ENCODE peak calls at places on chromosome 2, in four cellular contexts. C, O, N and G are unnamed samples.

GRCh38 chr2:146004470-146004869 is 1484.6 kb upstream of the ZEB2 start:
- DNase-seq in N (no peak), C (peak; percentile 83), O (peak; percentile 70), G (no peak)

GRCh38 chr2:60485055-60485454 is 68.4 kb downstream of the BCL11A start:
- DNase-seq in N (no peak), C (peak; percentile 50), O (no peak), G (no peak)

GRCh38 chr2:236646871-236647270 is 77.2 kb downstream of the ACKR3 start:
- DNase-seq in O (no peak), N (no peak), C (no peak), G (no peak)

GRCh38 chr2:2743164-2743571 is 412.1 kb upstream of the MYT1L start:
- DNase-seq in N (no peak), O (peak; percentile 1), C (peak; percentile 10), G (no peak)

GRCh38 chr2:29817846-29818680 is 103.3 kb downstream of the ALK start:
- DNase-seq in O (no peak), C (no peak), N (no peak), G (no peak)

GRCh38 chr2:218448934-218449333 is 30.0 kb downstream of the VIL1 start:
- DNase-seq in O (peak; percentile 45), N (no peak), C (peak; percentile 62), G (no peak)

GRCh38 chr2:130776550-130776949 is 21.2 kb downstream of the AMER3 start:
- DNase-seq in C (no peak), N (no peak), O (no peak), G (no peak)

GRCh38 chr2:118969734-118970395 is 27.9 kb downstream of the MARCO start:
- DNase-seq in N (no peak), C (no peak), O (no peak), G (no peak)

GRCh38 chr2:130376433-130377293 is 20.8 kb downstream of the PTPN18 start:
- DNase-seq in C (no peak), N (no peak), O (no peak), G (no peak)

GRCh38 chr2:45497355-45497754 is 113.7 kb downstream of the SRBD1 start:
- DNase-seq in O (peak; percentile 43), C (peak; percentile 52), N (no peak), G (no peak)

GRCh38 chr2:226362991-226363390 is 436.6 kb downstream of the IRS1 start:
- DNase-seq in N (no peak), C (peak; percentile 75), O (peak; percentile 80), G (no peak)

GRCh38 chr2:170052151-170052550 is 125.8 kb upstream of the MYO3B start:
- DNase-seq in N (no peak), C (peak; percentile 51), O (peak; percentile 57), G (no peak)

GRCh38 chr2:26864646-26865045 is 16.7 kb downstream of the DPYSL5 start:
- DNase-seq in O (no peak), C (no peak), N (no peak), G (no peak)

GRCh38 chr2:127622561-127623387 is 23.2 kb upstream of the GPR17 start:
- DNase-seq in N (no peak), O (no peak), C (no peak), G (no peak)

GRCh38 chr2:203790134-203790533 is 77.4 kb upstream of the CTLA4 start:
- DNase-seq in C (peak; percentile 81), N (no peak), O (peak; percentile 15), G (no peak)

GRCh38 chr2:9909106-9909505 is 42.4 kb upstream of the GRHL1 start:
- DNase-seq in O (peak; percentile 61), C (peak; percentile 68), N (peak; percentile 42), G (no peak)

GRCh38 chr2:55106148-55106547 is 55.9 kb upstream of the RTN4 start:
- DNase-seq in O (peak; percentile 66), N (no peak), C (peak; percentile 55), G (no peak)

GRCh38 chr2:240784629-240785423 is 35.2 kb downstream of the KIF1A start:
- DNase-seq in N (no peak), C (no peak), O (no peak), G (no peak)

GRCh38 chr2:70212298-70212948 is 21.6 kb upstream of the C2orf42 start:
- DNase-seq in N (no peak), O (no peak), C (no peak), G (no peak)

GRCh38 chr2:135916232-135916631 is 40.0 kb upstream of the MCM6 start:
- DNase-seq in C (peak; percentile 53), O (peak; percentile 40), N (no peak), G (no peak)

GRCh38 chr2:130728007-130728454 is 839 bp upstream of the GPR148 start:
- DNase-seq in O (no peak), C (no peak), N (no peak), G (no peak)

GRCh38 chr2:226687641-226688253 is 111.9 kb downstream of the IRS1 start:
- DNase-seq in C (peak; percentile 30), O (peak; percentile 29), N (no peak), G (no peak)

GRCh38 chr2:191308026-191308425 is 62.8 kb downstream of the MYO1B start:
- DNase-seq in O (no peak), C (no peak), N (no peak), G (no peak)

GRCh38 chr2:202530038-202530437 is 104.7 kb upstream of the FAM117B start:
- DNase-seq in O (no peak), N (no peak), C (no peak), G (no peak)

GRCh38 chr2:235402444-235402843 is 91.4 kb upstream of the AGAP1 start:
- DNase-seq in C (no peak), N (no peak), O (no peak), G (no peak)

GRCh38 chr2:68018727-68019126 is 44.1 kb downstream of the C1D start:
- DNase-seq in C (no peak), N (no peak), O (peak; percentile 31), G (no peak)

GRCh38 chr2:42359894-42360483 is 1.0 kb downstream of the COX7A2L start:
- DNase-seq in C (peak; percentile 64), O (peak; percentile 58), N (no peak), G (no peak)

GRCh38 chr2:177465400-177466138 is 73.0 kb downstream of the AGPS start:
- DNase-seq in C (no peak), N (no peak), O (no peak), G (no peak)

GRCh38 chr2:6722574-6722973 is 143.1 kb downstream of the CMPK2 start:
- DNase-seq in N (no peak), C (no peak), O (no peak), G (no peak)

GRCh38 chr2:227508001-227508400 is 36.0 kb downstream of the AGFG1 start:
- DNase-seq in N (no peak), O (no peak), C (no peak), G (no peak)

GRCh38 chr2:149955201-149955600 is 367.6 kb upstream of the MMADHC start:
- DNase-seq in C (no peak), N (no peak), O (no peak), G (no peak)

DNA sequence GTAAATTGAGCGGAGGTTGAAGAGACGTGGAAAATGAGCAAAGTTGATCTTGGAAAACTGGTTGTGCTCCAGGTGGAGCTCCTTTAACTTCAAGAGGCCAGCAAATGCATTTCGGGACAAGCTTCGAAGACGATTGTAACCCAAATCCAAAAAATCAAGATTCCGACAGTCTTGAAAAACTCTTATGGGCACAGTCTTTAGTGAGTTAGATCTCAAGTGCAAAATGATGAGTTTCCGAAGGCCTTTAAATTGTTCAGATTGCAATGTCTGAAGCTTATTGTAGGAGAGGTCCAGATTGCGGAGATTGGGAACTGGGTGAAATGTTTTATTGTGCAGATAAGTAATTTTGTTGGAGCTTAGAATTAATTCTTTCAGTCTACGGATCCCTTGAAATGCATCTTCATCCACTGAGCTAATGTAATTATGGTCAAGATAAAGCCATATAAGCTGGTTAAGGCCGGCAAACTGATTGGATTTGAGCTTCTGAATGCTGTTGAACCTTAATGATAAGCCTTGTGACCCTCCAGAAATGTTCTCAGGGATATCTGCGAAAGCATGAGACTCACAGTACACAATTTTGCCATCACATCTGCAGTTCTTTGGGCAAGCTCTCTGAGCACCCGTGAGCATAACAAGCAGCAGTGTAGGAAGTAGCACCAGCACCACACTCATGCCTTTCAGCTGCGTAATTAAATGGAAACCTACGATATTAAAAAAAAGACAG is 2.9 kb downstream of the LRRTM4 start:
- DNase-seq in C (no peak), N (no peak), O (no peak), G (no peak)
- TF ChIP-seq CTCF in C (no peak), N (no peak), O (no peak), G (no peak)

DNA sequence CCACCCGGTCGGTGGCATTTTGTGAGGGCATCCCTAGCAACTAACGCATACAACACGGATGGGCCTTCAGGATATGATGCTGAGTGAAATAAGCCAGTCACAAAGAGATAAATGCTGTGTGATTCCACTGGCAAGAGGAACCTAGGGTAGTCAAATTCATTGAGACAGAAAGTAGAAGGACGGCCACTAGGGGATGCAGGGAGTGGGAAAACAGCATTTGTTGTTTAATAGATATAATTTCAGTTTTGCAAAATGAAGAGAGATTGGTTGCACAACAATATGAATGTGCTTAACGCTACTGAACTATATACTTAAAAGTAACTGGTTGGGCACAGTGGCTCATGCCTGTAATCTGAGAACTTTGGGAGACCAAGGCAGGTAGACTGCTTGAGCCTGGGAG is 112.9 kb downstream of the AFF3 start:
- DNase-seq in N (no peak), O (no peak), C (no peak), G (no peak)
- TF ChIP-seq CTCF in N (peak; percentile 25), O (no peak), C (no peak), G (no peak)

GRCh38 chr2:61690078-61690477 is 151.9 kb upstream of the XPO1 start:
- DNase-seq in O (no peak), C (no peak), N (no peak), G (no peak)

GRCh38 chr2:61689526-61689925 is 151.4 kb upstream of the XPO1 start:
- DNase-seq in C (peak; percentile 46), O (peak; percentile 20), N (no peak), G (no peak)

GRCh38 chr2:61700465-61700864 is 153.4 kb downstream of the FAM161A start:
- DNase-seq in N (no peak), O (no peak), C (no peak), G (no peak)

GRCh38 chr2:61688369-61689334 is 150.5 kb upstream of the XPO1 start:
- DNase-seq in O (no peak), N (no peak), C (no peak), G (no peak)

DNA sequence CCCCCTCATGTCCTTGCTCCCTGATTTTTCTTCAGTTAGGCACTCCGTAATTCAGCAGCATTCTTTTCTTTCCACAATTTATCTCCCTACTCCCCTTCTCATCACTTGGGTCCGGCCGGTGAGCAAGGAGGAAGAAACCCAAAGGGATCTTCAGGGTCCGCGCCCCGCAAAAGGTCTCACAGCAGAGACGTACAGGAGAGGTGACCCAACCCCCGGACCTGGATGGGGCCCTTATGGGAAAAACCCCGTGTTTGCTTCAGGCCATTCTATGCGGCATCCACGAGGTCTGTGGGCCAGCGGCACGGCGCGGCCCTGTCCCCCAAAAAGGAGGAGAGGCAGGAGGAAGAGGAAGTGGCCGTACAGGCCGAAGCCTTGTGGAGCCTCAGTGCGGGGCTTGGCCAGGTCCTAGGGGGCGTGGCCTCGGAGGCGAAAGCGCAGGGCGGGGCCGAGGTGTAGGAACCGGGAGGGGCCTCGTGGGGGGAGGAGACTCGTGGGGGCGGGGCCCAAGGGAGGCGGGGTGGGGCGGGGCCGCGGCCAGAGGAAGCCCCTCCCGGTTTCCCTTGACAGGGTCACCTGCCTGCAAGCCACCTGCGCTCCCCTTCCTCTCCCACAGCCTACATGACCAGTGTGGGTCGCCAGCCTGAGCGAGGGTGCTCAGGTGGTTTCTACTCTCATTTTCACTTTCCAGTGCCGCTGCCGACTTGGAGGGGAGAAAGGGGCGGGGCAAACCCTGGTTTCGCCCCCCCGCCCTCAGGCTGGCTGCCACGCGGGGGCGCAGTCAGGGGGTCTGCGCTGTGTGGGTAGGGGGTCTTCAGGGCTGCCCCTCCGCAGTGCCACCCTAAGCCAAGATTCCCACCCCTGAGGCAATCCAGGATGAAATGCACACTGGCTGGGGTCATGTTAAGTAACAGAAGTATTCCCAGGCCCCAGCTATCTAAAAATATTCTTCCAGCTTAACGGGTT is 156.4 kb upstream of the XPO1 start:
- DNase-seq in O (peak; percentile 75), C (peak; percentile 96), N (no peak), G (peak; percentile 25)
- TF ChIP-seq CTCF in O (peak; percentile 34), C (peak; percentile 46), N (peak; percentile 52), G (peak; percentile 30)

GRCh38 chr2:196337618-196337953 is 166.2 kb upstream of the STK17B start:
- DNase-seq in N (no peak), O (no peak), C (no peak), G (no peak)
- TF ChIP-seq CTCF in N (no peak), O (no peak), C (no peak), G (no peak)